ENCODE peak calls at places on chromosomes 12 and 14, in ten cellular contexts. One of them, this sample, is unnamed.
A peak's percentile ranks its signal among the peaks of the same experiment; 100 is the strongest.

GRCh38 chr12:3797649-3798048 is 44.7 kb upstream of the CRACR2A start:
- DNase-seq in activated CD4-positive, CD25-positive, alpha-beta regulatory T cell: no peak
- DNase-seq in B cell: no peak
- DNase-seq in NCI-H2029: no peak
- DNase-seq in CD8-positive, alpha-beta T cell: no peak
- DNase-seq in GM23248: peak; percentile 6
- DNase-seq in foreskin melanocyte: no peak
- DNase-seq in ELF-1: no peak
- DNase-seq in choroid plexus epithelial cell: no peak
- DNase-seq in stimulated activated CD8-positive, alpha-beta memory T cell treated with anti-CD3 and anti-CD28 coated beads, Interleukin-7, amount 100 ng/mL, for 1 hour: no peak
- DNase-seq in this sample: no peak

GRCh38 chr14:93892923-93893549 is 34.1 kb upstream of the FAM181A start:
- DNase-seq in activated CD4-positive, CD25-positive, alpha-beta regulatory T cell: peak; percentile 68
- DNase-seq in B cell: peak; percentile 72
- DNase-seq in NCI-H2029: no peak
- DNase-seq in CD8-positive, alpha-beta T cell: peak; percentile 64
- DNase-seq in GM23248: peak; percentile 54
- DNase-seq in foreskin melanocyte: peak; percentile 42
- DNase-seq in ELF-1: peak; percentile 86
- DNase-seq in choroid plexus epithelial cell: peak; percentile 71
- DNase-seq in stimulated activated CD8-positive, alpha-beta memory T cell treated with anti-CD3 and anti-CD28 coated beads, Interleukin-7, amount 100 ng/mL, for 1 hour: peak; percentile 63
- DNase-seq in this sample: no peak

GRCh38 chr12:6460751-6461371 is 9.0 kb downstream of the TAPBPL start:
- DNase-seq in activated CD4-positive, CD25-positive, alpha-beta regulatory T cell: no peak
- DNase-seq in B cell: no peak
- DNase-seq in NCI-H2029: no peak
- DNase-seq in CD8-positive, alpha-beta T cell: no peak
- DNase-seq in GM23248: no peak
- DNase-seq in foreskin melanocyte: no peak
- DNase-seq in ELF-1: no peak
- DNase-seq in choroid plexus epithelial cell: no peak
- DNase-seq in stimulated activated CD8-positive, alpha-beta memory T cell treated with anti-CD3 and anti-CD28 coated beads, Interleukin-7, amount 100 ng/mL, for 1 hour: no peak
- DNase-seq in this sample: no peak

GRCh38 chr12:34605510-34605887 is 583.2 kb downstream of the ALG10 start:
- DNase-seq in activated CD4-positive, CD25-positive, alpha-beta regulatory T cell: no peak
- DNase-seq in B cell: no peak
- DNase-seq in NCI-H2029: no peak
- DNase-seq in CD8-positive, alpha-beta T cell: no peak
- DNase-seq in GM23248: no peak
- DNase-seq in foreskin melanocyte: no peak
- DNase-seq in ELF-1: no peak
- DNase-seq in choroid plexus epithelial cell: no peak
- DNase-seq in stimulated activated CD8-positive, alpha-beta memory T cell treated with anti-CD3 and anti-CD28 coated beads, Interleukin-7, amount 100 ng/mL, for 1 hour: no peak
- DNase-seq in this sample: no peak

GRCh38 chr14:64536488-64537245 is 3.9 kb upstream of the HSPA2 start:
- DNase-seq in activated CD4-positive, CD25-positive, alpha-beta regulatory T cell: no peak
- DNase-seq in B cell: no peak
- DNase-seq in NCI-H2029: no peak
- DNase-seq in CD8-positive, alpha-beta T cell: no peak
- DNase-seq in GM23248: peak; percentile 65
- DNase-seq in foreskin melanocyte: no peak
- DNase-seq in ELF-1: no peak
- DNase-seq in choroid plexus epithelial cell: peak; percentile 81
- DNase-seq in stimulated activated CD8-positive, alpha-beta memory T cell treated with anti-CD3 and anti-CD28 coated beads, Interleukin-7, amount 100 ng/mL, for 1 hour: no peak
- DNase-seq in this sample: no peak

GRCh38 chr12:123948401-123949117 is 24.1 kb downstream of the CCDC92 start:
- DNase-seq in activated CD4-positive, CD25-positive, alpha-beta regulatory T cell: no peak
- DNase-seq in B cell: peak; percentile 30
- DNase-seq in NCI-H2029: no peak
- DNase-seq in CD8-positive, alpha-beta T cell: no peak
- DNase-seq in GM23248: no peak
- DNase-seq in foreskin melanocyte: no peak
- DNase-seq in ELF-1: peak; percentile 35
- DNase-seq in choroid plexus epithelial cell: no peak
- DNase-seq in stimulated activated CD8-positive, alpha-beta memory T cell treated with anti-CD3 and anti-CD28 coated beads, Interleukin-7, amount 100 ng/mL, for 1 hour: no peak
- DNase-seq in this sample: no peak

GRCh38 chr12:115146453-115146852 is 462.5 kb upstream of the TBX3 start:
- DNase-seq in activated CD4-positive, CD25-positive, alpha-beta regulatory T cell: no peak
- DNase-seq in B cell: no peak
- DNase-seq in NCI-H2029: no peak
- DNase-seq in CD8-positive, alpha-beta T cell: no peak
- DNase-seq in GM23248: no peak
- DNase-seq in foreskin melanocyte: peak; percentile 6
- DNase-seq in ELF-1: no peak
- DNase-seq in choroid plexus epithelial cell: no peak
- DNase-seq in stimulated activated CD8-positive, alpha-beta memory T cell treated with anti-CD3 and anti-CD28 coated beads, Interleukin-7, amount 100 ng/mL, for 1 hour: no peak
- DNase-seq in this sample: no peak

GRCh38 chr14:86654558-86655184 is 1124.7 kb downstream of the FLRT2 start:
- DNase-seq in activated CD4-positive, CD25-positive, alpha-beta regulatory T cell: no peak
- DNase-seq in B cell: no peak
- DNase-seq in NCI-H2029: no peak
- DNase-seq in CD8-positive, alpha-beta T cell: no peak
- DNase-seq in GM23248: peak; percentile 20
- DNase-seq in foreskin melanocyte: peak; percentile 29
- DNase-seq in ELF-1: peak; percentile 68
- DNase-seq in choroid plexus epithelial cell: peak; percentile 67
- DNase-seq in stimulated activated CD8-positive, alpha-beta memory T cell treated with anti-CD3 and anti-CD28 coated beads, Interleukin-7, amount 100 ng/mL, for 1 hour: peak; percentile 2
- DNase-seq in this sample: no peak

GRCh38 chr14:44914849-44915248 is 46.9 kb downstream of the KLHL28 start:
- DNase-seq in activated CD4-positive, CD25-positive, alpha-beta regulatory T cell: no peak
- DNase-seq in B cell: no peak
- DNase-seq in NCI-H2029: no peak
- DNase-seq in CD8-positive, alpha-beta T cell: no peak
- DNase-seq in GM23248: peak; percentile 38
- DNase-seq in foreskin melanocyte: no peak
- DNase-seq in ELF-1: peak; percentile 15
- DNase-seq in choroid plexus epithelial cell: peak; percentile 79
- DNase-seq in stimulated activated CD8-positive, alpha-beta memory T cell treated with anti-CD3 and anti-CD28 coated beads, Interleukin-7, amount 100 ng/mL, for 1 hour: no peak
- DNase-seq in this sample: no peak

GRCh38 chr14:42374332-42374731 is 767.7 kb downstream of the LRFN5 start:
- DNase-seq in activated CD4-positive, CD25-positive, alpha-beta regulatory T cell: no peak
- DNase-seq in B cell: no peak
- DNase-seq in NCI-H2029: no peak
- DNase-seq in CD8-positive, alpha-beta T cell: no peak
- DNase-seq in GM23248: no peak
- DNase-seq in foreskin melanocyte: no peak
- DNase-seq in ELF-1: no peak
- DNase-seq in choroid plexus epithelial cell: no peak
- DNase-seq in stimulated activated CD8-positive, alpha-beta memory T cell treated with anti-CD3 and anti-CD28 coated beads, Interleukin-7, amount 100 ng/mL, for 1 hour: no peak
- DNase-seq in this sample: no peak

GRCh38 chr12:125185311-125185739 is 120.1 kb downstream of the AACS start:
- DNase-seq in activated CD4-positive, CD25-positive, alpha-beta regulatory T cell: no peak
- DNase-seq in B cell: no peak
- DNase-seq in NCI-H2029: no peak
- DNase-seq in CD8-positive, alpha-beta T cell: no peak
- DNase-seq in GM23248: no peak
- DNase-seq in foreskin melanocyte: no peak
- DNase-seq in ELF-1: peak; percentile 60
- DNase-seq in choroid plexus epithelial cell: peak; percentile 22
- DNase-seq in stimulated activated CD8-positive, alpha-beta memory T cell treated with anti-CD3 and anti-CD28 coated beads, Interleukin-7, amount 100 ng/mL, for 1 hour: no peak
- DNase-seq in this sample: no peak

GRCh38 chr12:8629486-8630033 is 16.9 kb upstream of the AICDA start:
- DNase-seq in activated CD4-positive, CD25-positive, alpha-beta regulatory T cell: no peak
- DNase-seq in B cell: no peak
- DNase-seq in NCI-H2029: no peak
- DNase-seq in CD8-positive, alpha-beta T cell: no peak
- DNase-seq in GM23248: peak; percentile 72
- DNase-seq in foreskin melanocyte: no peak
- DNase-seq in ELF-1: no peak
- DNase-seq in choroid plexus epithelial cell: peak; percentile 68
- DNase-seq in stimulated activated CD8-positive, alpha-beta memory T cell treated with anti-CD3 and anti-CD28 coated beads, Interleukin-7, amount 100 ng/mL, for 1 hour: no peak
- DNase-seq in this sample: no peak

GRCh38 chr14:32559048-32559447 is 229.9 kb downstream of the AKAP6 start:
- DNase-seq in activated CD4-positive, CD25-positive, alpha-beta regulatory T cell: no peak
- DNase-seq in B cell: no peak
- DNase-seq in NCI-H2029: no peak
- DNase-seq in CD8-positive, alpha-beta T cell: no peak
- DNase-seq in GM23248: peak; percentile 61
- DNase-seq in foreskin melanocyte: no peak
- DNase-seq in ELF-1: no peak
- DNase-seq in choroid plexus epithelial cell: peak; percentile 2
- DNase-seq in stimulated activated CD8-positive, alpha-beta memory T cell treated with anti-CD3 and anti-CD28 coated beads, Interleukin-7, amount 100 ng/mL, for 1 hour: no peak
- DNase-seq in this sample: no peak

GRCh38 chr14:61472025-61472672 is 150.8 kb downstream of the PRKCH start:
- DNase-seq in activated CD4-positive, CD25-positive, alpha-beta regulatory T cell: no peak
- DNase-seq in B cell: no peak
- DNase-seq in NCI-H2029: no peak
- DNase-seq in CD8-positive, alpha-beta T cell: no peak
- DNase-seq in GM23248: peak; percentile 95
- DNase-seq in foreskin melanocyte: peak; percentile 51
- DNase-seq in ELF-1: no peak
- DNase-seq in choroid plexus epithelial cell: peak; percentile 98
- DNase-seq in stimulated activated CD8-positive, alpha-beta memory T cell treated with anti-CD3 and anti-CD28 coated beads, Interleukin-7, amount 100 ng/mL, for 1 hour: no peak
- DNase-seq in this sample: no peak

GRCh38 chr14:90624228-90624627 is 192.0 kb downstream of the TTC7B start:
- DNase-seq in activated CD4-positive, CD25-positive, alpha-beta regulatory T cell: no peak
- DNase-seq in B cell: no peak
- DNase-seq in NCI-H2029: no peak
- DNase-seq in CD8-positive, alpha-beta T cell: no peak
- DNase-seq in GM23248: peak; percentile 58
- DNase-seq in foreskin melanocyte: no peak
- DNase-seq in ELF-1: no peak
- DNase-seq in choroid plexus epithelial cell: peak; percentile 28
- DNase-seq in stimulated activated CD8-positive, alpha-beta memory T cell treated with anti-CD3 and anti-CD28 coated beads, Interleukin-7, amount 100 ng/mL, for 1 hour: no peak
- DNase-seq in this sample: no peak

GRCh38 chr12:47391566-47391965 is 311.8 kb upstream of the AMIGO2 start:
- DNase-seq in activated CD4-positive, CD25-positive, alpha-beta regulatory T cell: no peak
- DNase-seq in B cell: no peak
- DNase-seq in NCI-H2029: no peak
- DNase-seq in CD8-positive, alpha-beta T cell: peak; percentile 38
- DNase-seq in GM23248: no peak
- DNase-seq in foreskin melanocyte: no peak
- DNase-seq in ELF-1: no peak
- DNase-seq in choroid plexus epithelial cell: no peak
- DNase-seq in stimulated activated CD8-positive, alpha-beta memory T cell treated with anti-CD3 and anti-CD28 coated beads, Interleukin-7, amount 100 ng/mL, for 1 hour: peak; percentile 24
- DNase-seq in this sample: no peak

GRCh38 chr12:33192226-33192625 is 247.4 kb downstream of the SYT10 start:
- DNase-seq in activated CD4-positive, CD25-positive, alpha-beta regulatory T cell: no peak
- DNase-seq in B cell: no peak
- DNase-seq in NCI-H2029: no peak
- DNase-seq in CD8-positive, alpha-beta T cell: no peak
- DNase-seq in GM23248: no peak
- DNase-seq in foreskin melanocyte: no peak
- DNase-seq in ELF-1: no peak
- DNase-seq in choroid plexus epithelial cell: no peak
- DNase-seq in stimulated activated CD8-positive, alpha-beta memory T cell treated with anti-CD3 and anti-CD28 coated beads, Interleukin-7, amount 100 ng/mL, for 1 hour: no peak
- DNase-seq in this sample: no peak

GRCh38 chr12:96402061-96402460 is 1.8 kb upstream of the CDK17 start:
- DNase-seq in activated CD4-positive, CD25-positive, alpha-beta regulatory T cell: no peak
- DNase-seq in B cell: no peak
- DNase-seq in NCI-H2029: no peak
- DNase-seq in CD8-positive, alpha-beta T cell: no peak
- DNase-seq in GM23248: no peak
- DNase-seq in foreskin melanocyte: no peak
- DNase-seq in ELF-1: peak; percentile 53
- DNase-seq in choroid plexus epithelial cell: no peak
- DNase-seq in stimulated activated CD8-positive, alpha-beta memory T cell treated with anti-CD3 and anti-CD28 coated beads, Interleukin-7, amount 100 ng/mL, for 1 hour: no peak
- DNase-seq in this sample: no peak

GRCh38 chr12:57727758-57728395 is 10.7 kb downstream of the AGAP2 start:
- DNase-seq in activated CD4-positive, CD25-positive, alpha-beta regulatory T cell: no peak
- DNase-seq in B cell: peak; percentile 21
- DNase-seq in NCI-H2029: peak; percentile 36
- DNase-seq in CD8-positive, alpha-beta T cell: no peak
- DNase-seq in GM23248: no peak
- DNase-seq in foreskin melanocyte: no peak
- DNase-seq in ELF-1: peak; percentile 75
- DNase-seq in choroid plexus epithelial cell: no peak
- DNase-seq in stimulated activated CD8-positive, alpha-beta memory T cell treated with anti-CD3 and anti-CD28 coated beads, Interleukin-7, amount 100 ng/mL, for 1 hour: no peak
- DNase-seq in this sample: no peak

GRCh38 chr14:32933943-32934890 is 4.5 kb upstream of the NPAS3 start:
- DNase-seq in activated CD4-positive, CD25-positive, alpha-beta regulatory T cell: no peak
- DNase-seq in B cell: no peak
- DNase-seq in NCI-H2029: peak; percentile 80
- DNase-seq in CD8-positive, alpha-beta T cell: no peak
- DNase-seq in GM23248: peak; percentile 58
- DNase-seq in foreskin melanocyte: no peak
- DNase-seq in ELF-1: peak; percentile 39
- DNase-seq in choroid plexus epithelial cell: peak; percentile 35
- DNase-seq in stimulated activated CD8-positive, alpha-beta memory T cell treated with anti-CD3 and anti-CD28 coated beads, Interleukin-7, amount 100 ng/mL, for 1 hour: no peak
- DNase-seq in this sample: peak; percentile 21

GRCh38 chr12:2924019-2924418 is 33.3 kb downstream of the TULP3 start:
- DNase-seq in activated CD4-positive, CD25-positive, alpha-beta regulatory T cell: no peak
- DNase-seq in B cell: no peak
- DNase-seq in NCI-H2029: no peak
- DNase-seq in CD8-positive, alpha-beta T cell: no peak
- DNase-seq in GM23248: peak; percentile 51
- DNase-seq in foreskin melanocyte: no peak
- DNase-seq in ELF-1: no peak
- DNase-seq in choroid plexus epithelial cell: peak; percentile 74
- DNase-seq in stimulated activated CD8-positive, alpha-beta memory T cell treated with anti-CD3 and anti-CD28 coated beads, Interleukin-7, amount 100 ng/mL, for 1 hour: no peak
- DNase-seq in this sample: no peak

GRCh38 chr14:38122241-38122640 is 85.5 kb upstream of the SSTR1 start:
- DNase-seq in activated CD4-positive, CD25-positive, alpha-beta regulatory T cell: no peak
- DNase-seq in B cell: no peak
- DNase-seq in NCI-H2029: no peak
- DNase-seq in CD8-positive, alpha-beta T cell: no peak
- DNase-seq in GM23248: peak; percentile 37
- DNase-seq in foreskin melanocyte: no peak
- DNase-seq in ELF-1: no peak
- DNase-seq in choroid plexus epithelial cell: no peak
- DNase-seq in stimulated activated CD8-positive, alpha-beta memory T cell treated with anti-CD3 and anti-CD28 coated beads, Interleukin-7, amount 100 ng/mL, for 1 hour: no peak
- DNase-seq in this sample: no peak

GRCh38 chr14:52790011-52790755 is 1.2 kb downstream of the GNPNAT1 start:
- DNase-seq in activated CD4-positive, CD25-positive, alpha-beta regulatory T cell: no peak
- DNase-seq in B cell: no peak
- DNase-seq in NCI-H2029: no peak
- DNase-seq in CD8-positive, alpha-beta T cell: no peak
- DNase-seq in GM23248: peak; percentile 33
- DNase-seq in foreskin melanocyte: no peak
- DNase-seq in ELF-1: peak; percentile 19
- DNase-seq in choroid plexus epithelial cell: no peak
- DNase-seq in stimulated activated CD8-positive, alpha-beta memory T cell treated with anti-CD3 and anti-CD28 coated beads, Interleukin-7, amount 100 ng/mL, for 1 hour: no peak
- DNase-seq in this sample: no peak

GRCh38 chr14:68628605-68629310 is 164.1 kb downstream of the ZFP36L1 start:
- DNase-seq in activated CD4-positive, CD25-positive, alpha-beta regulatory T cell: no peak
- DNase-seq in B cell: no peak
- DNase-seq in NCI-H2029: no peak
- DNase-seq in CD8-positive, alpha-beta T cell: peak; percentile 22
- DNase-seq in GM23248: no peak
- DNase-seq in foreskin melanocyte: no peak
- DNase-seq in ELF-1: peak; percentile 89
- DNase-seq in choroid plexus epithelial cell: no peak
- DNase-seq in stimulated activated CD8-positive, alpha-beta memory T cell treated with anti-CD3 and anti-CD28 coated beads, Interleukin-7, amount 100 ng/mL, for 1 hour: peak; percentile 2
- DNase-seq in this sample: no peak

GRCh38 chr14:87745507-87746118 is 247.4 kb downstream of the GALC start:
- DNase-seq in activated CD4-positive, CD25-positive, alpha-beta regulatory T cell: no peak
- DNase-seq in B cell: no peak
- DNase-seq in NCI-H2029: no peak
- DNase-seq in CD8-positive, alpha-beta T cell: no peak
- DNase-seq in GM23248: peak; percentile 69
- DNase-seq in foreskin melanocyte: peak; percentile 22
- DNase-seq in ELF-1: peak; percentile 63
- DNase-seq in choroid plexus epithelial cell: peak; percentile 23
- DNase-seq in stimulated activated CD8-positive, alpha-beta memory T cell treated with anti-CD3 and anti-CD28 coated beads, Interleukin-7, amount 100 ng/mL, for 1 hour: no peak
- DNase-seq in this sample: no peak

GRCh38 chr14:76204436-76205230 is 52.9 kb downstream of the GPATCH2L start:
- DNase-seq in activated CD4-positive, CD25-positive, alpha-beta regulatory T cell: no peak
- DNase-seq in B cell: no peak
- DNase-seq in NCI-H2029: no peak
- DNase-seq in CD8-positive, alpha-beta T cell: no peak
- DNase-seq in GM23248: no peak
- DNase-seq in foreskin melanocyte: no peak
- DNase-seq in ELF-1: no peak
- DNase-seq in choroid plexus epithelial cell: no peak
- DNase-seq in stimulated activated CD8-positive, alpha-beta memory T cell treated with anti-CD3 and anti-CD28 coated beads, Interleukin-7, amount 100 ng/mL, for 1 hour: no peak
- DNase-seq in this sample: no peak

GRCh38 chr12:1542599-1542998 is 51.8 kb downstream of the FBXL14 start:
- DNase-seq in activated CD4-positive, CD25-positive, alpha-beta regulatory T cell: no peak
- DNase-seq in B cell: no peak
- DNase-seq in NCI-H2029: no peak
- DNase-seq in CD8-positive, alpha-beta T cell: no peak
- DNase-seq in GM23248: no peak
- DNase-seq in foreskin melanocyte: no peak
- DNase-seq in ELF-1: no peak
- DNase-seq in choroid plexus epithelial cell: no peak
- DNase-seq in stimulated activated CD8-positive, alpha-beta memory T cell treated with anti-CD3 and anti-CD28 coated beads, Interleukin-7, amount 100 ng/mL, for 1 hour: no peak
- DNase-seq in this sample: no peak

GRCh38 chr14:74014299-74014698 is 4.8 kb downstream of the ENTPD5 start:
- DNase-seq in activated CD4-positive, CD25-positive, alpha-beta regulatory T cell: no peak
- DNase-seq in B cell: no peak
- DNase-seq in NCI-H2029: no peak
- DNase-seq in CD8-positive, alpha-beta T cell: no peak
- DNase-seq in GM23248: no peak
- DNase-seq in foreskin melanocyte: no peak
- DNase-seq in ELF-1: no peak
- DNase-seq in choroid plexus epithelial cell: peak; percentile 25
- DNase-seq in stimulated activated CD8-positive, alpha-beta memory T cell treated with anti-CD3 and anti-CD28 coated beads, Interleukin-7, amount 100 ng/mL, for 1 hour: no peak
- DNase-seq in this sample: no peak

This sample was measured in NCI-H510A.